ENCODE peak calls at places on chromosomes 7 and 10, in six cellular contexts. H is GM23248, V is mesendoderm, Z is fibroblast of lung, M is endothelial cell of umbilical vein, P is IMR-90. A is an unnamed sample.

GRCh38 chr10:5047912-5048628 is 44.4 kb upstream of the AKR1C2 start:
- DNase-seq in H (peak; percentile 80), V (no peak), Z (peak; percentile 19), M (no peak), P (peak; percentile 37), A (peak; percentile 61)

GRCh38 chr7:116249969-116250553 is 39.7 kb downstream of the TES start:
- DNase-seq in H (peak; percentile 62), V (peak; percentile 68), Z (peak; percentile 67), M (peak; percentile 69), P (peak; percentile 58), A (peak; percentile 37)

GRCh38 chr7:41399171-41399570 is 303.7 kb downstream of the INHBA start:
- DNase-seq in H (no peak), V (no peak), Z (no peak), M (no peak), P (peak; percentile 19), A (no peak)

GRCh38 chr7:34830390-34830789 is 172.4 kb downstream of the NPSR1 start:
- DNase-seq in H (no peak), V (no peak), Z (no peak), M (no peak), P (no peak), A (no peak)

GRCh38 chr10:27513451-27514191 is 9.5 kb downstream of the RAB18 start:
- DNase-seq in H (peak; percentile 61), V (peak; percentile 69), Z (peak; percentile 11), M (peak; percentile 40), P (peak; percentile 57), A (peak; percentile 58)

GRCh38 chr7:129238546-129238945 is 13.7 kb downstream of the AHCYL2 start:
- DNase-seq in H (no peak), V (no peak), Z (no peak), M (no peak), P (no peak), A (no peak)

GRCh38 chr7:127396184-127396583 is 3.7 kb upstream of the ZNF800 start:
- DNase-seq in H (peak; percentile 37), V (peak; percentile 36), Z (peak; percentile 14), M (no peak), P (no peak), A (no peak)

GRCh38 chr10:33277135-33277536 is 57.3 kb downstream of the NRP1 start:
- DNase-seq in H (peak; percentile 80), V (no peak), Z (no peak), M (peak; percentile 68), P (peak; percentile 47), A (no peak)

GRCh38 chr10:4498763-4499251 is 327.2 kb upstream of the AKR1E2 start:
- DNase-seq in H (peak; percentile 95), V (no peak), Z (peak; percentile 97), M (peak; percentile 41), P (peak; percentile 94), A (peak; percentile 40)

GRCh38 chr10:84605802-84606201 is 277.4 kb downstream of the CCSER2 start:
- DNase-seq in H (peak; percentile 42), V (peak; percentile 56), Z (no peak), M (no peak), P (no peak), A (peak; percentile 33)

GRCh38 chr10:14259696-14260595 is 70.8 kb downstream of the FRMD4A start:
- DNase-seq in H (no peak), V (peak; percentile 29), Z (peak; percentile 71), M (no peak), P (peak; percentile 60), A (no peak)

GRCh38 chr7:70615066-70615465 is 516.9 kb upstream of the GALNT17 start:
- DNase-seq in H (no peak), V (no peak), Z (no peak), M (no peak), P (no peak), A (peak; percentile 56)

GRCh38 chr10:6301482-6302083 is 98.9 kb downstream of the PFKFB3 start:
- DNase-seq in H (no peak), V (no peak), Z (no peak), M (no peak), P (no peak), A (no peak)

GRCh38 chr7:158444501-158445420 is 142.9 kb downstream of the PTPRN2 start:
- DNase-seq in H (no peak), V (no peak), Z (no peak), M (no peak), P (no peak), A (no peak)

GRCh38 chr7:132380065-132380464 is 196.2 kb downstream of the PLXNA4 start:
- DNase-seq in H (no peak), V (peak; percentile 93), Z (peak; percentile 50), M (no peak), P (no peak), A (no peak)

GRCh38 chr7:48274662-48275061 is 103.4 kb downstream of the ABCA13 start:
- DNase-seq in H (peak; percentile 18), V (peak; percentile 59), Z (no peak), M (peak; percentile 58), P (peak; percentile 37), A (peak; percentile 63)

GRCh38 chr10:72257051-72257892 is 16.5 kb upstream of the DDIT4 start:
- DNase-seq in H (no peak), V (no peak), Z (peak; percentile 47), M (no peak), P (no peak), A (no peak)

GRCh38 chr10:95588025-95588424 is 26.9 kb upstream of the SORBS1 start:
- DNase-seq in H (no peak), V (no peak), Z (no peak), M (no peak), P (no peak), A (peak; percentile 36)

GRCh38 chr7:155352076-155352752 is 54.5 kb downstream of the INSIG1 start:
- DNase-seq in H (no peak), V (no peak), Z (no peak), M (no peak), P (no peak), A (no peak)

DNA sequence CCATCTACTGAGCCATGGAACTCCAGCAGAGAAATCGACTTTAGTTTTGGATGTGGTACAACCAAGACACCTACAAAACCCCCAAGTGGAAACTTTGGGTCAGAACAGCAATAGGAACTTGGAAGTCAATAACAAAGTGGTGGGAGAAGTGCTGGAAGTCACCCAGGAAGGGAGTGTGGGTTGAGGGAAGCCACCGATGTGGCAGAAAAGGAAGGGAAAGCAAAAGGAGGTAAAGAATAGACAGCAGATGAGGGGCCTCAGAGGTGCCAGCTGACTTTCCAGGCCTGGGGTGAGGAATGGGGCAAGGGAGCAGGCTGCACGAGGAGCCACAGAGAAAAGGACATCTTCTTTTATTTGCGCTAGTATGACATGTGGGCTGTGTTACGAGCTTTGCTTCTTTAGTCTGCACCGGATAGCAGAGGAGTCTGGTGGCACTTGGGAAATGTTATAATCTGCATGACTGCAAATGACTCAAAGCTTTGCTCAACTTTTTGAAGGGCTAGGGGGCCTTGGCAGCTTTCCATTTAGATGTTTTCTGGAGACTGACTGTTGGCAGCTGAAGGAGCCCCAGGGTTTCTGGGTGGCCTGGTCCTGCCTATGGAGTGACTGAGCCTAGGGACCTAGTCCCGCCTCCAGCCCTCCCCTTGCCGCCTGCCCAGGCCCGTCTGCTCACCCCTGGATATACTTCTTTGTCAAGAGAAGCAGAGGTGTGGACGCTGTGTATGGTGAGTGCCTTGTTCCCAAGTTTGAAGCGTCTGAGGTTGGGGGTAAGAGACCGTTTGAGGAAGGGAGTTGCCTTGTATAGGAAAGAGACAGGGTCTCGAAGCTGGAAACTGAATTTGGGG is 5.0 kb downstream of the PRXL2A start:
- DNase-seq in H (no peak), V (no peak), Z (peak; percentile 76), M (peak; percentile 88), P (peak; percentile 44), A (peak; percentile 76)
- H3K4me2 ChIP-seq in H (no peak overlapping the region), V (no peak overlapping the region), Z (no peak overlapping the region), M (peak overlapping the region; percentile 70), P (peak overlapping the region; percentile 35), A (peak overlapping the region; percentile 64)

DNA sequence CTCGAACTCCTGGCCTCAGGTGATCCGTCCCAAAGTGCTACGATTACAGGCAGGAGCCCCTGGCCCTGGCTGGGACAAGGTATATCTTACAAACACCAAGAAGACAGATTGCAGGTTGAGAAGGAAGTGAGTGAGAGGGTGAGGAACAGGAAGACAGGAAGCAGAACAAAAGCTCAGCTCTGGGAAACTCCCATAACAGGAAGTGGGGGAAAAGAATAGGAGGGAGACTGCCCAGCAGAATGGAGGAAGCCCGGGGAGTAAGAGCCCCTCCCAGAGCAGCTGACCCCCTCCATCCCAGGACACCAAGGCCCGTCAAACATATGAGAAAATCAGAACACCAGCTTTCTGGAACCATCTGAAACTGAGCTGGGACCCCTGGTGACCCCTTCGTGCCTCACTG is 2.9 kb downstream of the TECPR1 start:
- DNase-seq in H (no peak), V (no peak), Z (no peak), M (peak; percentile 72), P (no peak), A (no peak)
- H3K27ac ChIP-seq in H (no peak overlapping the region), V (no peak overlapping the region), Z (no peak overlapping the region), M (peak overlapping the region; percentile 34), P (no peak overlapping the region), A (no peak overlapping the region)

GRCh38 chr7:91083855-91084644 is 180.2 kb upstream of the FZD1 start:
- DNase-seq in H (peak; percentile 41), V (no peak), Z (no peak), M (peak; percentile 42), P (no peak), A (no peak)

GRCh38 chr7:91085175-91085574 is 179.1 kb upstream of the FZD1 start:
- DNase-seq in H (no peak), V (no peak), Z (no peak), M (no peak), P (no peak), A (no peak)

GRCh38 chr7:91080351-91080750 is 183.9 kb upstream of the FZD1 start:
- DNase-seq in H (no peak), V (no peak), Z (no peak), M (no peak), P (no peak), A (no peak)

GRCh38 chr7:91082038-91082437 is 182.2 kb upstream of the FZD1 start:
- DNase-seq in H (peak; percentile 75), V (no peak), Z (peak; percentile 73), M (no peak), P (peak; percentile 73), A (no peak)

DNA sequence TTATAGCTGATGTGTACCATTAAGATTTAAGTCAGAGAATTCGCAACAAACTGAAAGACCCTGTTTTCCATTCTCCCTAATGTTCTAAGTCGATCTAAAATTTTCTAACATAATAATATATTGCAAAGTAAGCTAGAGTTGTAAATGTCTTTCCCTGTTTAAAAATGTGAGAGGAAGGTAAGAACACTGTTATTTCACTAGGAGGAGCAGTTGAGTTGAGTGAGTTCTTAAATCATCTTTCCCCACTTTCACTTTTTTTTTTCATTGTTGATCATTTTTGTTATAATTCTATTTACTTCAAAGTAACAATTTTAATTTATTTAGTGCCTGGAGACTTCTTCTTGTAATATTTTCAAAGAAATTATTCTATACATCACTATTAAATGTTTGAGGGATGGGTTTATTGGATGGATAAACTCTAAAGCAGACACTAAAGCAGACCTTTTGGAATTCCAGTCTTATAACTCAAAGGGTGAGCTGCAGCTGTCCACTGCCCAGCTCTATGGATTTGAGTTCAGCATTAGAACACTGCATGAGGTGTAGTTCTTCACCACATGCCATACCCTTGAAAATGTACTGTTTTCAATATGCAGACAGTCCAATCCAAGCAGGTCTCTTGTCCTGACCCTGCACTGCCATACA is 181.3 kb upstream of the FZD1 start:
- DNase-seq in H (peak; percentile 62), V (no peak), Z (peak; percentile 73), M (peak; percentile 41), P (peak; percentile 62), A (no peak)
- H3K4me2 ChIP-seq in H (peak overlapping the region; percentile 80), V (no peak overlapping the region), Z (peak overlapping the region; percentile 77), M (no peak overlapping the region), P (peak overlapping the region; percentile 89), A (no peak overlapping the region)

DNA sequence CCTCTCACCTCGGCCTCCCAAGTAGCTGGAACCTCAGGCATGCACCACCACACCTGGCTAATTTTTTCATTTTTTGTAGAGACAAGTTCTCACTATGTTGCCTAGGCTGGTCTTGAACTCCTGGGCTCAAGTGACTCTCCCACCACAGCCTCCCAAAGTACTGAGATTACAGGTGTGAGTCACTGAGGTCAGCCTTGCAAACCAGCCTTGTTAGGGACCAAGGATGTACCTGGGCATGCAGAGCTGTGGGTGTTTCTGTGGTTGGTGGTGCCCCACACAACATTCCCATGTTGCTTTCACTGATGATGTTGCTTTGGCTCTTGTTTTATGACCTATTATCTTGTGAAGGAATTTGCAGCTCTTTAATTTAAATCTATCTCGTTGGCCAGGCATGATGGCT is 54.8 kb downstream of the OTUD1 start:
- DNase-seq in H (no peak), V (no peak), Z (no peak), M (no peak), P (no peak), A (peak; percentile 42)
- H3K27ac ChIP-seq in H (no peak overlapping the region), V (no peak overlapping the region), Z (no peak overlapping the region), M (no peak overlapping the region), P (no peak overlapping the region), A (no peak overlapping the region)